ENCODE peak calls at places on chromosomes 1 and 21, in six cellular contexts. One of them, this sample, is unnamed.

GRCh38 chr1:238647877-238648276 is 738.5 kb upstream of the CHRM3 start:
- DNase-seq in pancreas: no peak
- DNase-seq in Daoy: peak
- DNase-seq in anterior cingulate cortex: no peak
- DNase-seq in cardiac fibroblast: peak
- DNase-seq in stimulated activated CD4-positive, alpha-beta T cell treated with anti-CD3 and anti-CD28 coated beads, Interleukin-4, amount 100 ng/mL, for 4 hours: no peak
- DNase-seq in this sample: no peak

GRCh38 chr1:151953409-151954094 is 40.1 kb downstream of the S100A10 start:
- DNase-seq in pancreas: no peak
- DNase-seq in Daoy: no peak
- DNase-seq in anterior cingulate cortex: no peak
- DNase-seq in cardiac fibroblast: no peak
- DNase-seq in stimulated activated CD4-positive, alpha-beta T cell treated with anti-CD3 and anti-CD28 coated beads, Interleukin-4, amount 100 ng/mL, for 4 hours: no peak
- DNase-seq in this sample: no peak

GRCh38 chr1:161193561-161194235 is 5.2 kb downstream of the ADAMTS4 start:
- DNase-seq in pancreas: no peak
- DNase-seq in Daoy: no peak
- DNase-seq in anterior cingulate cortex: peak
- DNase-seq in cardiac fibroblast: no peak
- DNase-seq in stimulated activated CD4-positive, alpha-beta T cell treated with anti-CD3 and anti-CD28 coated beads, Interleukin-4, amount 100 ng/mL, for 4 hours: no peak
- DNase-seq in this sample: peak

GRCh38 chr1:56334027-56334426 is 245.3 kb downstream of the PLPP3 start:
- DNase-seq in pancreas: no peak
- DNase-seq in Daoy: no peak
- DNase-seq in anterior cingulate cortex: no peak
- DNase-seq in cardiac fibroblast: no peak
- DNase-seq in stimulated activated CD4-positive, alpha-beta T cell treated with anti-CD3 and anti-CD28 coated beads, Interleukin-4, amount 100 ng/mL, for 4 hours: no peak
- DNase-seq in this sample: no peak

GRCh38 chr1:86993269-86993985 is 79.0 kb downstream of the HS2ST1 start:
- DNase-seq in pancreas: no peak
- DNase-seq in Daoy: no peak
- DNase-seq in anterior cingulate cortex: no peak
- DNase-seq in cardiac fibroblast: no peak
- DNase-seq in stimulated activated CD4-positive, alpha-beta T cell treated with anti-CD3 and anti-CD28 coated beads, Interleukin-4, amount 100 ng/mL, for 4 hours: no peak
- DNase-seq in this sample: no peak

GRCh38 chr1:55235722-55236121 is 20.6 kb upstream of the USP24 start:
- DNase-seq in pancreas: no peak
- DNase-seq in Daoy: peak
- DNase-seq in anterior cingulate cortex: no peak
- DNase-seq in cardiac fibroblast: peak
- DNase-seq in stimulated activated CD4-positive, alpha-beta T cell treated with anti-CD3 and anti-CD28 coated beads, Interleukin-4, amount 100 ng/mL, for 4 hours: no peak
- DNase-seq in this sample: no peak

GRCh38 chr1:208174736-208175507 is 69.3 kb downstream of the PLXNA2 start:
- DNase-seq in pancreas: no peak
- DNase-seq in Daoy: peak
- DNase-seq in anterior cingulate cortex: no peak
- DNase-seq in cardiac fibroblast: peak
- DNase-seq in stimulated activated CD4-positive, alpha-beta T cell treated with anti-CD3 and anti-CD28 coated beads, Interleukin-4, amount 100 ng/mL, for 4 hours: no peak
- DNase-seq in this sample: no peak

GRCh38 chr1:242651817-242652216 is 127.3 kb upstream of the PLD5 start:
- DNase-seq in pancreas: no peak
- DNase-seq in Daoy: peak
- DNase-seq in anterior cingulate cortex: no peak
- DNase-seq in cardiac fibroblast: no peak
- DNase-seq in stimulated activated CD4-positive, alpha-beta T cell treated with anti-CD3 and anti-CD28 coated beads, Interleukin-4, amount 100 ng/mL, for 4 hours: no peak
- DNase-seq in this sample: no peak

GRCh38 chr1:3324704-3325535 is 129.5 kb upstream of the ARHGEF16 start:
- DNase-seq in pancreas: no peak
- DNase-seq in Daoy: no peak
- DNase-seq in anterior cingulate cortex: no peak
- DNase-seq in cardiac fibroblast: no peak
- DNase-seq in stimulated activated CD4-positive, alpha-beta T cell treated with anti-CD3 and anti-CD28 coated beads, Interleukin-4, amount 100 ng/mL, for 4 hours: no peak
- DNase-seq in this sample: no peak

GRCh38 chr1:7770620-7770938 is 517 bp upstream of the VAMP3 start:
- DNase-seq in pancreas: no peak
- DNase-seq in Daoy: no peak
- DNase-seq in anterior cingulate cortex: no peak
- DNase-seq in cardiac fibroblast: no peak
- DNase-seq in stimulated activated CD4-positive, alpha-beta T cell treated with anti-CD3 and anti-CD28 coated beads, Interleukin-4, amount 100 ng/mL, for 4 hours: no peak
- DNase-seq in this sample: no peak

GRCh38 chr1:17155257-17155895 is 36.1 kb upstream of the PADI2 start:
- DNase-seq in pancreas: no peak
- DNase-seq in Daoy: no peak
- DNase-seq in anterior cingulate cortex: no peak
- DNase-seq in cardiac fibroblast: peak
- DNase-seq in stimulated activated CD4-positive, alpha-beta T cell treated with anti-CD3 and anti-CD28 coated beads, Interleukin-4, amount 100 ng/mL, for 4 hours: no peak
- DNase-seq in this sample: no peak

GRCh38 chr1:154497026-154497806 is 4.8 kb upstream of the TDRD10 start:
- DNase-seq in pancreas: no peak
- DNase-seq in Daoy: no peak
- DNase-seq in anterior cingulate cortex: no peak
- DNase-seq in cardiac fibroblast: peak
- DNase-seq in stimulated activated CD4-positive, alpha-beta T cell treated with anti-CD3 and anti-CD28 coated beads, Interleukin-4, amount 100 ng/mL, for 4 hours: no peak
- DNase-seq in this sample: no peak

GRCh38 chr1:198627436-198628063 is 11.3 kb upstream of the PTPRC start:
- DNase-seq in pancreas: no peak
- DNase-seq in Daoy: no peak
- DNase-seq in anterior cingulate cortex: no peak
- DNase-seq in cardiac fibroblast: no peak
- DNase-seq in stimulated activated CD4-positive, alpha-beta T cell treated with anti-CD3 and anti-CD28 coated beads, Interleukin-4, amount 100 ng/mL, for 4 hours: no peak
- DNase-seq in this sample: no peak

GRCh38 chr1:1022322-1023090 is 2.6 kb downstream of the AGRN start:
- DNase-seq in pancreas: no peak
- DNase-seq in Daoy: no peak
- DNase-seq in anterior cingulate cortex: no peak
- DNase-seq in cardiac fibroblast: no peak
- DNase-seq in stimulated activated CD4-positive, alpha-beta T cell treated with anti-CD3 and anti-CD28 coated beads, Interleukin-4, amount 100 ng/mL, for 4 hours: no peak
- DNase-seq in this sample: no peak

GRCh38 chr1:107477233-107477632 is 336.4 kb downstream of the NTNG1 start:
- DNase-seq in pancreas: no peak
- DNase-seq in Daoy: no peak
- DNase-seq in anterior cingulate cortex: no peak
- DNase-seq in cardiac fibroblast: no peak
- DNase-seq in stimulated activated CD4-positive, alpha-beta T cell treated with anti-CD3 and anti-CD28 coated beads, Interleukin-4, amount 100 ng/mL, for 4 hours: no peak
- DNase-seq in this sample: no peak

GRCh38 chr1:78758493-78758892 is 108.9 kb downstream of the IFI44 start:
- DNase-seq in pancreas: no peak
- DNase-seq in Daoy: no peak
- DNase-seq in anterior cingulate cortex: no peak
- DNase-seq in cardiac fibroblast: no peak
- DNase-seq in stimulated activated CD4-positive, alpha-beta T cell treated with anti-CD3 and anti-CD28 coated beads, Interleukin-4, amount 100 ng/mL, for 4 hours: no peak
- DNase-seq in this sample: no peak

GRCh38 chr1:3618904-3619671 is 5.7 kb upstream of the TPRG1L start:
- DNase-seq in pancreas: peak
- DNase-seq in Daoy: peak
- DNase-seq in anterior cingulate cortex: peak
- DNase-seq in cardiac fibroblast: peak
- DNase-seq in stimulated activated CD4-positive, alpha-beta T cell treated with anti-CD3 and anti-CD28 coated beads, Interleukin-4, amount 100 ng/mL, for 4 hours: peak
- DNase-seq in this sample: no peak

GRCh38 chr1:214280386-214281029 is 451 bp upstream of the SMYD2 start:
- DNase-seq in pancreas: no peak
- DNase-seq in Daoy: peak
- DNase-seq in anterior cingulate cortex: no peak
- DNase-seq in cardiac fibroblast: peak
- DNase-seq in stimulated activated CD4-positive, alpha-beta T cell treated with anti-CD3 and anti-CD28 coated beads, Interleukin-4, amount 100 ng/mL, for 4 hours: no peak
- DNase-seq in this sample: no peak

GRCh38 chr1:23611601-23612327 is 52.5 kb upstream of the ID3 start:
- DNase-seq in pancreas: no peak
- DNase-seq in Daoy: no peak
- DNase-seq in anterior cingulate cortex: no peak
- DNase-seq in cardiac fibroblast: no peak
- DNase-seq in stimulated activated CD4-positive, alpha-beta T cell treated with anti-CD3 and anti-CD28 coated beads, Interleukin-4, amount 100 ng/mL, for 4 hours: no peak
- DNase-seq in this sample: no peak

GRCh38 chr1:6141601-6142000 is 38.5 kb downstream of the CHD5 start:
- DNase-seq in pancreas: peak
- DNase-seq in Daoy: peak
- DNase-seq in anterior cingulate cortex: no peak
- DNase-seq in cardiac fibroblast: no peak
- DNase-seq in stimulated activated CD4-positive, alpha-beta T cell treated with anti-CD3 and anti-CD28 coated beads, Interleukin-4, amount 100 ng/mL, for 4 hours: no peak
- DNase-seq in this sample: no peak

GRCh38 chr1:6538958-6539357 is 15.4 kb downstream of the NOL9 start:
- DNase-seq in pancreas: no peak
- DNase-seq in Daoy: peak
- DNase-seq in anterior cingulate cortex: no peak
- DNase-seq in cardiac fibroblast: no peak
- DNase-seq in stimulated activated CD4-positive, alpha-beta T cell treated with anti-CD3 and anti-CD28 coated beads, Interleukin-4, amount 100 ng/mL, for 4 hours: no peak
- DNase-seq in this sample: no peak

GRCh38 chr1:8671313-8671917 is 146.0 kb downstream of the RERE start:
- DNase-seq in pancreas: no peak
- DNase-seq in Daoy: peak
- DNase-seq in anterior cingulate cortex: no peak
- DNase-seq in cardiac fibroblast: peak
- DNase-seq in stimulated activated CD4-positive, alpha-beta T cell treated with anti-CD3 and anti-CD28 coated beads, Interleukin-4, amount 100 ng/mL, for 4 hours: peak
- DNase-seq in this sample: no peak

GRCh38 chr1:17591814-17592430 is 52.4 kb downstream of the ARHGEF10L start:
- DNase-seq in pancreas: no peak
- DNase-seq in Daoy: no peak
- DNase-seq in anterior cingulate cortex: no peak
- DNase-seq in cardiac fibroblast: no peak
- DNase-seq in stimulated activated CD4-positive, alpha-beta T cell treated with anti-CD3 and anti-CD28 coated beads, Interleukin-4, amount 100 ng/mL, for 4 hours: no peak
- DNase-seq in this sample: no peak

GRCh38 chr1:232204269-232204668 is 425.7 kb downstream of the SIPA1L2 start:
- DNase-seq in pancreas: no peak
- DNase-seq in Daoy: no peak
- DNase-seq in anterior cingulate cortex: no peak
- DNase-seq in cardiac fibroblast: no peak
- DNase-seq in stimulated activated CD4-positive, alpha-beta T cell treated with anti-CD3 and anti-CD28 coated beads, Interleukin-4, amount 100 ng/mL, for 4 hours: no peak
- DNase-seq in this sample: no peak

GRCh38 chr21:15431053-15431452 is 298.7 kb upstream of the USP25 start:
- DNase-seq in pancreas: no peak
- DNase-seq in Daoy: no peak
- DNase-seq in anterior cingulate cortex: no peak
- DNase-seq in cardiac fibroblast: no peak
- DNase-seq in stimulated activated CD4-positive, alpha-beta T cell treated with anti-CD3 and anti-CD28 coated beads, Interleukin-4, amount 100 ng/mL, for 4 hours: no peak
- DNase-seq in this sample: no peak

This sample was measured in C1 segment of cervical spinal cord.